ENCODE peak calls at places on chromosomes 12 and 14, in six cellular contexts. E is Peyer's patch, M is cardiac muscle cell, G is left ventricle myocardium inferior, V is tibial nerve, D is A673. A is an unnamed sample.
A peak's percentile ranks its signal among the peaks of the same experiment; 100 is the strongest.

GRCh38 chr12:27534060-27534764 is 10.2 kb downstream of the PPFIBP1 start:
- DNase-seq in E (no peak), D (peak; percentile 73), M (no peak), G (no peak), V (no peak), A (no peak)

GRCh38 chr12:113889076-113889475 is 77.0 kb downstream of the RBM19 start:
- DNase-seq in E (no peak), D (no peak), G (no peak), V (no peak), M (no peak), A (peak; percentile 6)

GRCh38 chr14:77559381-77559780 is 57.1 kb downstream of the SPTLC2 start:
- DNase-seq in M (no peak), E (no peak), V (no peak), D (no peak), G (no peak), A (no peak)

GRCh38 chr14:72574687-72575086 is 319.2 kb downstream of the DPF3 start:
- DNase-seq in E (no peak), D (no peak), V (no peak), M (no peak), G (no peak), A (no peak)

GRCh38 chr14:92507174-92507768 is 6.3 kb upstream of the RIN3 start:
- DNase-seq in M (no peak), V (peak; percentile 20), G (no peak), E (peak; percentile 81), D (no peak), A (no peak)

GRCh38 chr12:34599530-34600513 is 577.5 kb downstream of the ALG10 start:
- DNase-seq in E (no peak), V (no peak), G (no peak), M (no peak), D (no peak), A (no peak)

GRCh38 chr14:85217412-85217811 is 312.5 kb upstream of the FLRT2 start:
- DNase-seq in G (no peak), V (no peak), E (no peak), M (no peak), D (no peak), A (peak; percentile 18)

GRCh38 chr14:60977848-60978247 is 3.0 kb downstream of the TRMT5 start:
- DNase-seq in G (no peak), M (no peak), E (no peak), D (no peak), V (no peak), A (no peak)

GRCh38 chr14:104688755-104689619 is at the start of gene INF2:
- DNase-seq in G (peak; percentile 69), M (peak; percentile 83), V (no peak), D (peak; percentile 73), E (peak; percentile 84), A (no peak)

DNA sequence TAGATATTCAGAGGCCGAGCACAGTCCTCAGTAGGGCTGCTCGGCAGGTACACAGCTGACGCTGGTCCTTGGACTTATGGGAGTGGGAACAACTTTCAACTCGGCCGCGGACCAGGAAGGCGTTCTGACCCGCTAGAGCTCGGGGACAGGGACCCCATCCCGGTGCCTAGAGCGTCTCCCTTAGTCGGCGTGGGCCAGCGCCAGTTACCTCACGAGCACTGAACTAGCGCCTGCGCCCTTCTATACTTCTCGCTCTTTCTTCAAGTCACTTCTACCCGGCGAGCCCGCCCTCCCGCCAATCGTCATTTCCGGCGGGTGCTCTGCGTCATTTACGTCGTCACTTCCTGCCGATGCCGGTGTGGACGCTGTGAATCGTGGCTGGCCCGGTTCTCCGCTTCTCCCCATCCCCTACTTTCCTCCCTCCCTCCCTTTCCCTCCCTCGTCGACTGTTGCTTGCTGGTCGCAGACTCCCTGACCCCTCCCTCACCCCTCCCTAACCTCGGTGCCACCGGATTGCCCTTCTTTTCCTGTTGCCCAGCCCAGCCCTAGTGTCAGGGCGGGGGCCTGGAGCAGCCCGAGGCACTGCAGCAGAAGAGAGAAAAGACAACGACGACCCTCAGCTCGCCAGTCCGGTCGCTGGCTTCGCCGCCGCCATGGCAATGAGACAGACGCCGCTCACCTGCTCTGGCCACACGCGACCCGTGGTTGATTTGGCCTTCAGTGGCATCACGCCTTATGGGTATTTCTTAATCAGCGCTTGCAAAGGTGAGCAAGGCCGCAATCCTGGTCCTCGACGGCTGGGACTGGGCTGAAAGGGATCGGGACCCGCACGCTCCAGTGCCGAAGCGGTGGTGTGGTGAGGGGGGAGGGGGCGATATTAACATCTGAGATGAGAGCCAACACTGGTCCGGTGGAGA is at the start of gene STRAP:
- DNase-seq in D (peak; percentile 98), V (peak; percentile 96), G (peak; percentile 96), M (peak; percentile 97), E (peak; percentile 99), A (peak; percentile 97)
- H3K27ac ChIP-seq in D (peak within 1 kb of the TSS; percentile 98), V (peak within 1 kb of the TSS; percentile 96), G (peak within 1 kb of the TSS; percentile 98), M (peak within 1 kb of the TSS; percentile 99), E (peak within 1 kb of the TSS; percentile 86), A (peak within 1 kb of the TSS; percentile 96)

GRCh38 chr14:96264850-96265249 is 8.8 kb downstream of the BDKRB1 start:
- DNase-seq in E (peak; percentile 67), D (peak; percentile 21), V (no peak), M (no peak), G (no peak), A (peak; percentile 39)
- TF ChIP-seq CTCF in E (peak; percentile 57), D (peak; percentile 36), V (no peak), M (peak; percentile 73), G (no peak), A (peak; percentile 48)

GRCh38 chr12:104576980-104577925 is 120.5 kb downstream of the CHST11 start:
- DNase-seq in E (no peak), V (no peak), D (no peak), M (no peak), G (no peak), A (peak; percentile 90)

GRCh38 chr12:104578453-104578852 is 121.7 kb downstream of the CHST11 start:
- DNase-seq in M (no peak), D (no peak), G (no peak), V (no peak), E (no peak), A (peak; percentile 96)

GRCh38 chr12:104582739-104583138 is 126.0 kb downstream of the CHST11 start:
- DNase-seq in E (peak; percentile 77), V (no peak), D (no peak), M (no peak), G (no peak), A (no peak)

GRCh38 chr12:104581000-104581570 is 124.3 kb downstream of the CHST11 start:
- DNase-seq in G (no peak), D (no peak), E (no peak), M (no peak), V (no peak), A (no peak)

GRCh38 chr12:104579716-104580495 is 123.2 kb downstream of the CHST11 start:
- DNase-seq in M (no peak), D (no peak), V (no peak), G (no peak), E (no peak), A (no peak)
- H3K27ac ChIP-seq in M (no peak overlapping the region), D (no peak overlapping the region), V (no peak overlapping the region), G (no peak overlapping the region), E (no peak overlapping the region), A (peak overlapping the region; percentile 97)

DNA sequence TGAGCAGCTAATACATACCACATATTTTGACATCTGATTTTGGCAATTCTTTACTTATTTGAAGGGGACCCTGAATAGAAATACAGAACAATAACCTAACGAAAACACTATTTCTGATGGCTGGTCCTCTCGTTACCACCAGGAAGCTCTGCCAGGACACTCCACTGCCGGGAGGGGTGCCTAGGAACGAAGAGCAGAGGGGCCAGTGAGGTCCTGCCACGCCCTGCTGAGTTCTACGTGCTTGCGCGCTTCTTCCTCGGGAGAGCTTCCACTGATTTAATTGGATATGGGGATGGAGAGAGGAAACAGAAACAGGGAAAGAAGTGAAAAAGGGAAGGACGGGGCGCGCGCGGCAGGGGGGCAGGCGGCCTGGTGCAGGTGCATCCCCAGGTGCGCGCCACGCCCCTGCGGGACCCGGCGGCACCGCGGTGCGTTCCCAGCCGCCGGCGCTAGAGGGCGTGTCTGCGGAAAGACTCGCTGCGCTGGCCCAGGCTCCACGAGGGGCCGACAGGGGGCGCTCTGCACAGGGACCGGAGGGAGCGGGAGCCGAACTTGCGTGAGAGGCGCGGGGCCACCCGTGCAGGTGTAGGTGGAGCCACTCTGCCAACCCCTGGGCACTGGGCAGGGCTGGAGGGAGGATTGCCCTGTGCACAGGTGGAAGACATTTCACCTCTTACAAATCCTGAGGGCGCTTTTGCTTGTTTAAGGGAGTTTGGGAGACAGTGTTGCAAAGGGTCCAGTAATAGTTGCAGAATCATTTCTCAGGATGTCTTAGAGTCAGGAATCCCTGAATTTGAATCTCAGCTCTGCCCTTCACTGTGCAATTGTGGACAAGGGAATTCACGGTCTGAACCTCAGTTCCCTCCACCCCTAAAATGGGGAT is 986.3 kb upstream of the TMEM132C start:
- DNase-seq in M (peak; percentile 81), G (peak; percentile 21), E (peak; percentile 64), D (no peak), V (peak; percentile 27), A (no peak)
- TF ChIP-seq CTCF in M (peak; percentile 48), G (peak; percentile 85), E (peak; percentile 91), D (peak; percentile 32), V (peak; percentile 69), A (peak; percentile 84)

DNA sequence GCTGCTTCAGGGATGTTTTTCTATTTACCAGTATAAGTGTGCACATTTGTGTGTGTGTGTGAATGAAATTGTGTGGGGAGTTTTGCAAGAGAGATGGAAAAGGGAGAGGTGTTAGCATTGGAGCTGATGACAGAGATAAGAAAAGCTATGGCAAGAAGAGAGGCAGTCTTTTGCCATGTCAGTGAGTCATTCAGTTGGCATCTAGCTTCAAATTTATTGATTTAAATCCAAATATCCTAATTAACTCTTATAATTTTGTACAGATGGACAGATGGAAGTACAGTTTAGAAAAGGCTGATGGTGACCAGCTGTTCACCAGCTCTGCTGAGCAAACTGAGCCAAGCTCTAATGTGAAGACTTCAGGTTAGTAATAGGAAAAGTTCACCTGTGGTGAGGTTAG is 3.3 kb upstream of the BHLHE41 start:
- DNase-seq in E (no peak), D (no peak), M (no peak), G (no peak), V (no peak), A (no peak)
- H3K27ac ChIP-seq in E (no peak overlapping the region), D (no peak overlapping the region), M (no peak overlapping the region), G (no peak overlapping the region), V (no peak overlapping the region), A (no peak overlapping the region)

A was measured in brain microvascular endothelial cell.